ENCODE peak calls at places on chromosomes 6 and 20, in ten cellular contexts. One of them, this sample, is unnamed.

GRCh38 chr20:56003966-56004365 is 1.4 kb downstream of the CBLN4 start:
- DNase-seq in CD8-positive, alpha-beta T cell: no peak
- DNase-seq in HFF-Myc: no peak
- DNase-seq in activated CD4-positive, CD25-positive, alpha-beta regulatory T cell: no peak
- DNase-seq in mesothelial cell of epicardium: no peak
- DNase-seq in RWPE1: peak; percentile 38
- DNase-seq in NCI-H460: no peak
- DNase-seq in substantia nigra: no peak
- DNase-seq in stimulated activated CD8-positive, alpha-beta memory T cell treated with anti-CD3 and anti-CD28 coated beads, Interleukin-4, amount 100 ng/mL, for 24 hours: no peak
- DNase-seq in anterior cingulate cortex: no peak
- DNase-seq in this sample: no peak

GRCh38 chr20:4021905-4022304 is 6.5 kb upstream of the RNF24 start:
- DNase-seq in CD8-positive, alpha-beta T cell: no peak
- DNase-seq in HFF-Myc: no peak
- DNase-seq in activated CD4-positive, CD25-positive, alpha-beta regulatory T cell: no peak
- DNase-seq in mesothelial cell of epicardium: no peak
- DNase-seq in RWPE1: no peak
- DNase-seq in NCI-H460: no peak
- DNase-seq in substantia nigra: no peak
- DNase-seq in stimulated activated CD8-positive, alpha-beta memory T cell treated with anti-CD3 and anti-CD28 coated beads, Interleukin-4, amount 100 ng/mL, for 24 hours: no peak
- DNase-seq in anterior cingulate cortex: no peak
- DNase-seq in this sample: no peak

GRCh38 chr6:125816828-125817280 is 26.1 kb downstream of the NCOA7 start:
- DNase-seq in CD8-positive, alpha-beta T cell: no peak
- DNase-seq in HFF-Myc: no peak
- DNase-seq in activated CD4-positive, CD25-positive, alpha-beta regulatory T cell: no peak
- DNase-seq in mesothelial cell of epicardium: no peak
- DNase-seq in RWPE1: no peak
- DNase-seq in NCI-H460: no peak
- DNase-seq in substantia nigra: no peak
- DNase-seq in stimulated activated CD8-positive, alpha-beta memory T cell treated with anti-CD3 and anti-CD28 coated beads, Interleukin-4, amount 100 ng/mL, for 24 hours: no peak
- DNase-seq in anterior cingulate cortex: no peak
- DNase-seq in this sample: no peak

GRCh38 chr6:162543221-162543620 is 184.3 kb downstream of the PRKN start:
- DNase-seq in CD8-positive, alpha-beta T cell: no peak
- DNase-seq in HFF-Myc: no peak
- DNase-seq in activated CD4-positive, CD25-positive, alpha-beta regulatory T cell: no peak
- DNase-seq in mesothelial cell of epicardium: no peak
- DNase-seq in RWPE1: no peak
- DNase-seq in NCI-H460: no peak
- DNase-seq in substantia nigra: no peak
- DNase-seq in stimulated activated CD8-positive, alpha-beta memory T cell treated with anti-CD3 and anti-CD28 coated beads, Interleukin-4, amount 100 ng/mL, for 24 hours: no peak
- DNase-seq in anterior cingulate cortex: no peak
- DNase-seq in this sample: no peak

GRCh38 chr6:99338188-99338587 is 11.3 kb downstream of the FAXC start:
- DNase-seq in CD8-positive, alpha-beta T cell: no peak
- DNase-seq in HFF-Myc: no peak
- DNase-seq in activated CD4-positive, CD25-positive, alpha-beta regulatory T cell: no peak
- DNase-seq in mesothelial cell of epicardium: no peak
- DNase-seq in RWPE1: no peak
- DNase-seq in NCI-H460: no peak
- DNase-seq in substantia nigra: no peak
- DNase-seq in stimulated activated CD8-positive, alpha-beta memory T cell treated with anti-CD3 and anti-CD28 coated beads, Interleukin-4, amount 100 ng/mL, for 24 hours: no peak
- DNase-seq in anterior cingulate cortex: no peak
- DNase-seq in this sample: no peak

GRCh38 chr20:25223179-25223661 is 24.7 kb upstream of the PYGB start:
- DNase-seq in CD8-positive, alpha-beta T cell: no peak
- DNase-seq in HFF-Myc: peak; percentile 92
- DNase-seq in activated CD4-positive, CD25-positive, alpha-beta regulatory T cell: no peak
- DNase-seq in mesothelial cell of epicardium: no peak
- DNase-seq in RWPE1: peak; percentile 96
- DNase-seq in NCI-H460: peak; percentile 66
- DNase-seq in substantia nigra: no peak
- DNase-seq in stimulated activated CD8-positive, alpha-beta memory T cell treated with anti-CD3 and anti-CD28 coated beads, Interleukin-4, amount 100 ng/mL, for 24 hours: peak; percentile 19
- DNase-seq in anterior cingulate cortex: no peak
- DNase-seq in this sample: no peak

GRCh38 chr20:20237093-20237959 is 130.6 kb upstream of the INSM1 start:
- DNase-seq in CD8-positive, alpha-beta T cell: peak; percentile 20
- DNase-seq in HFF-Myc: no peak
- DNase-seq in activated CD4-positive, CD25-positive, alpha-beta regulatory T cell: no peak
- DNase-seq in mesothelial cell of epicardium: peak; percentile 45
- DNase-seq in RWPE1: peak; percentile 69
- DNase-seq in NCI-H460: peak; percentile 60
- DNase-seq in substantia nigra: no peak
- DNase-seq in stimulated activated CD8-positive, alpha-beta memory T cell treated with anti-CD3 and anti-CD28 coated beads, Interleukin-4, amount 100 ng/mL, for 24 hours: no peak
- DNase-seq in anterior cingulate cortex: no peak
- DNase-seq in this sample: peak; percentile 73

GRCh38 chr6:152173957-152174356 is 366.5 kb downstream of the ESR1 start:
- DNase-seq in CD8-positive, alpha-beta T cell: no peak
- DNase-seq in HFF-Myc: no peak
- DNase-seq in activated CD4-positive, CD25-positive, alpha-beta regulatory T cell: no peak
- DNase-seq in mesothelial cell of epicardium: no peak
- DNase-seq in RWPE1: peak; percentile 28
- DNase-seq in NCI-H460: no peak
- DNase-seq in substantia nigra: no peak
- DNase-seq in stimulated activated CD8-positive, alpha-beta memory T cell treated with anti-CD3 and anti-CD28 coated beads, Interleukin-4, amount 100 ng/mL, for 24 hours: no peak
- DNase-seq in anterior cingulate cortex: no peak
- DNase-seq in this sample: no peak

GRCh38 chr6:130932956-130933355 is 105.8 kb downstream of the SMLR1 start:
- DNase-seq in CD8-positive, alpha-beta T cell: no peak
- DNase-seq in HFF-Myc: no peak
- DNase-seq in activated CD4-positive, CD25-positive, alpha-beta regulatory T cell: no peak
- DNase-seq in mesothelial cell of epicardium: no peak
- DNase-seq in RWPE1: no peak
- DNase-seq in NCI-H460: no peak
- DNase-seq in substantia nigra: no peak
- DNase-seq in stimulated activated CD8-positive, alpha-beta memory T cell treated with anti-CD3 and anti-CD28 coated beads, Interleukin-4, amount 100 ng/mL, for 24 hours: no peak
- DNase-seq in anterior cingulate cortex: no peak
- DNase-seq in this sample: no peak

GRCh38 chr20:58072695-58073671 is 155.5 kb downstream of the ANKRD60 start:
- DNase-seq in CD8-positive, alpha-beta T cell: no peak
- DNase-seq in HFF-Myc: no peak
- DNase-seq in activated CD4-positive, CD25-positive, alpha-beta regulatory T cell: no peak
- DNase-seq in mesothelial cell of epicardium: no peak
- DNase-seq in RWPE1: no peak
- DNase-seq in NCI-H460: no peak
- DNase-seq in substantia nigra: no peak
- DNase-seq in stimulated activated CD8-positive, alpha-beta memory T cell treated with anti-CD3 and anti-CD28 coated beads, Interleukin-4, amount 100 ng/mL, for 24 hours: no peak
- DNase-seq in anterior cingulate cortex: no peak
- DNase-seq in this sample: no peak

GRCh38 chr6:15109338-15110090 is 136.4 kb upstream of the JARID2 start:
- DNase-seq in CD8-positive, alpha-beta T cell: no peak
- DNase-seq in HFF-Myc: no peak
- DNase-seq in activated CD4-positive, CD25-positive, alpha-beta regulatory T cell: no peak
- DNase-seq in mesothelial cell of epicardium: no peak
- DNase-seq in RWPE1: no peak
- DNase-seq in NCI-H460: no peak
- DNase-seq in substantia nigra: no peak
- DNase-seq in stimulated activated CD8-positive, alpha-beta memory T cell treated with anti-CD3 and anti-CD28 coated beads, Interleukin-4, amount 100 ng/mL, for 24 hours: no peak
- DNase-seq in anterior cingulate cortex: no peak
- DNase-seq in this sample: no peak

GRCh38 chr20:23086056-23086551 is at the start of gene CD93:
- DNase-seq in CD8-positive, alpha-beta T cell: no peak
- DNase-seq in HFF-Myc: no peak
- DNase-seq in activated CD4-positive, CD25-positive, alpha-beta regulatory T cell: no peak
- DNase-seq in mesothelial cell of epicardium: no peak
- DNase-seq in RWPE1: no peak
- DNase-seq in NCI-H460: no peak
- DNase-seq in substantia nigra: no peak
- DNase-seq in stimulated activated CD8-positive, alpha-beta memory T cell treated with anti-CD3 and anti-CD28 coated beads, Interleukin-4, amount 100 ng/mL, for 24 hours: no peak
- DNase-seq in anterior cingulate cortex: no peak
- DNase-seq in this sample: peak; percentile 44

GRCh38 chr20:47676219-47676721 is 109.0 kb downstream of the SULF2 start:
- DNase-seq in CD8-positive, alpha-beta T cell: no peak
- DNase-seq in HFF-Myc: no peak
- DNase-seq in activated CD4-positive, CD25-positive, alpha-beta regulatory T cell: no peak
- DNase-seq in mesothelial cell of epicardium: no peak
- DNase-seq in RWPE1: no peak
- DNase-seq in NCI-H460: no peak
- DNase-seq in substantia nigra: no peak
- DNase-seq in stimulated activated CD8-positive, alpha-beta memory T cell treated with anti-CD3 and anti-CD28 coated beads, Interleukin-4, amount 100 ng/mL, for 24 hours: no peak
- DNase-seq in anterior cingulate cortex: no peak
- DNase-seq in this sample: no peak

GRCh38 chr6:12047792-12048432 is 35.8 kb downstream of the HIVEP1 start:
- DNase-seq in CD8-positive, alpha-beta T cell: no peak
- DNase-seq in HFF-Myc: no peak
- DNase-seq in activated CD4-positive, CD25-positive, alpha-beta regulatory T cell: no peak
- DNase-seq in mesothelial cell of epicardium: no peak
- DNase-seq in RWPE1: no peak
- DNase-seq in NCI-H460: no peak
- DNase-seq in substantia nigra: no peak
- DNase-seq in stimulated activated CD8-positive, alpha-beta memory T cell treated with anti-CD3 and anti-CD28 coated beads, Interleukin-4, amount 100 ng/mL, for 24 hours: no peak
- DNase-seq in anterior cingulate cortex: no peak
- DNase-seq in this sample: no peak

GRCh38 chr6:127608554-127609270 is 31.7 kb downstream of the C6orf58 start:
- DNase-seq in CD8-positive, alpha-beta T cell: no peak
- DNase-seq in HFF-Myc: no peak
- DNase-seq in activated CD4-positive, CD25-positive, alpha-beta regulatory T cell: no peak
- DNase-seq in mesothelial cell of epicardium: no peak
- DNase-seq in RWPE1: no peak
- DNase-seq in NCI-H460: no peak
- DNase-seq in substantia nigra: no peak
- DNase-seq in stimulated activated CD8-positive, alpha-beta memory T cell treated with anti-CD3 and anti-CD28 coated beads, Interleukin-4, amount 100 ng/mL, for 24 hours: no peak
- DNase-seq in anterior cingulate cortex: no peak
- DNase-seq in this sample: no peak

GRCh38 chr20:53001502-53002301 is 29.5 kb downstream of the TSHZ2 start:
- DNase-seq in CD8-positive, alpha-beta T cell: peak; percentile 3
- DNase-seq in HFF-Myc: no peak
- DNase-seq in activated CD4-positive, CD25-positive, alpha-beta regulatory T cell: no peak
- DNase-seq in mesothelial cell of epicardium: no peak
- DNase-seq in RWPE1: no peak
- DNase-seq in NCI-H460: no peak
- DNase-seq in substantia nigra: no peak
- DNase-seq in stimulated activated CD8-positive, alpha-beta memory T cell treated with anti-CD3 and anti-CD28 coated beads, Interleukin-4, amount 100 ng/mL, for 24 hours: no peak
- DNase-seq in anterior cingulate cortex: no peak
- DNase-seq in this sample: peak; percentile 26

GRCh38 chr6:110331816-110332215 is 26.3 kb downstream of the METTL24 start:
- DNase-seq in CD8-positive, alpha-beta T cell: no peak
- DNase-seq in HFF-Myc: no peak
- DNase-seq in activated CD4-positive, CD25-positive, alpha-beta regulatory T cell: no peak
- DNase-seq in mesothelial cell of epicardium: no peak
- DNase-seq in RWPE1: no peak
- DNase-seq in NCI-H460: no peak
- DNase-seq in substantia nigra: no peak
- DNase-seq in stimulated activated CD8-positive, alpha-beta memory T cell treated with anti-CD3 and anti-CD28 coated beads, Interleukin-4, amount 100 ng/mL, for 24 hours: no peak
- DNase-seq in anterior cingulate cortex: no peak
- DNase-seq in this sample: no peak

GRCh38 chr6:26400626-26401025 is 1.4 kb upstream of the BTN3A1 start:
- DNase-seq in CD8-positive, alpha-beta T cell: no peak
- DNase-seq in HFF-Myc: no peak
- DNase-seq in activated CD4-positive, CD25-positive, alpha-beta regulatory T cell: no peak
- DNase-seq in mesothelial cell of epicardium: no peak
- DNase-seq in RWPE1: no peak
- DNase-seq in NCI-H460: no peak
- DNase-seq in substantia nigra: no peak
- DNase-seq in stimulated activated CD8-positive, alpha-beta memory T cell treated with anti-CD3 and anti-CD28 coated beads, Interleukin-4, amount 100 ng/mL, for 24 hours: no peak
- DNase-seq in anterior cingulate cortex: no peak
- DNase-seq in this sample: no peak

GRCh38 chr20:62358171-62358719 is 8.9 kb downstream of the LAMA5 start:
- DNase-seq in CD8-positive, alpha-beta T cell: no peak
- DNase-seq in HFF-Myc: no peak
- DNase-seq in activated CD4-positive, CD25-positive, alpha-beta regulatory T cell: no peak
- DNase-seq in mesothelial cell of epicardium: no peak
- DNase-seq in RWPE1: no peak
- DNase-seq in NCI-H460: no peak
- DNase-seq in substantia nigra: peak; percentile 54
- DNase-seq in stimulated activated CD8-positive, alpha-beta memory T cell treated with anti-CD3 and anti-CD28 coated beads, Interleukin-4, amount 100 ng/mL, for 24 hours: no peak
- DNase-seq in anterior cingulate cortex: no peak
- DNase-seq in this sample: no peak

GRCh38 chr6:25392372-25392771 is 113.2 kb downstream of the CARMIL1 start:
- DNase-seq in CD8-positive, alpha-beta T cell: no peak
- DNase-seq in HFF-Myc: no peak
- DNase-seq in activated CD4-positive, CD25-positive, alpha-beta regulatory T cell: no peak
- DNase-seq in mesothelial cell of epicardium: no peak
- DNase-seq in RWPE1: no peak
- DNase-seq in NCI-H460: no peak
- DNase-seq in substantia nigra: no peak
- DNase-seq in stimulated activated CD8-positive, alpha-beta memory T cell treated with anti-CD3 and anti-CD28 coated beads, Interleukin-4, amount 100 ng/mL, for 24 hours: no peak
- DNase-seq in anterior cingulate cortex: no peak
- DNase-seq in this sample: no peak

GRCh38 chr6:139133272-139133671 is 1.6 kb upstream of the HECA start:
- DNase-seq in CD8-positive, alpha-beta T cell: no peak
- DNase-seq in HFF-Myc: no peak
- DNase-seq in activated CD4-positive, CD25-positive, alpha-beta regulatory T cell: no peak
- DNase-seq in mesothelial cell of epicardium: no peak
- DNase-seq in RWPE1: no peak
- DNase-seq in NCI-H460: no peak
- DNase-seq in substantia nigra: no peak
- DNase-seq in stimulated activated CD8-positive, alpha-beta memory T cell treated with anti-CD3 and anti-CD28 coated beads, Interleukin-4, amount 100 ng/mL, for 24 hours: no peak
- DNase-seq in anterior cingulate cortex: no peak
- DNase-seq in this sample: no peak

GRCh38 chr6:48859562-48859961 is 603.5 kb downstream of the MMUT start:
- DNase-seq in CD8-positive, alpha-beta T cell: no peak
- DNase-seq in HFF-Myc: no peak
- DNase-seq in activated CD4-positive, CD25-positive, alpha-beta regulatory T cell: no peak
- DNase-seq in mesothelial cell of epicardium: no peak
- DNase-seq in RWPE1: no peak
- DNase-seq in NCI-H460: no peak
- DNase-seq in substantia nigra: no peak
- DNase-seq in stimulated activated CD8-positive, alpha-beta memory T cell treated with anti-CD3 and anti-CD28 coated beads, Interleukin-4, amount 100 ng/mL, for 24 hours: no peak
- DNase-seq in anterior cingulate cortex: no peak
- DNase-seq in this sample: no peak

GRCh38 chr20:49754596-49754995 is 40.9 kb upstream of the B4GALT5 start:
- DNase-seq in CD8-positive, alpha-beta T cell: no peak
- DNase-seq in HFF-Myc: no peak
- DNase-seq in activated CD4-positive, CD25-positive, alpha-beta regulatory T cell: no peak
- DNase-seq in mesothelial cell of epicardium: no peak
- DNase-seq in RWPE1: no peak
- DNase-seq in NCI-H460: no peak
- DNase-seq in substantia nigra: no peak
- DNase-seq in stimulated activated CD8-positive, alpha-beta memory T cell treated with anti-CD3 and anti-CD28 coated beads, Interleukin-4, amount 100 ng/mL, for 24 hours: no peak
- DNase-seq in anterior cingulate cortex: no peak
- DNase-seq in this sample: no peak

GRCh38 chr6:161744211-161745067 is 470.6 kb upstream of the AGPAT4 start:
- DNase-seq in CD8-positive, alpha-beta T cell: no peak
- DNase-seq in HFF-Myc: no peak
- DNase-seq in activated CD4-positive, CD25-positive, alpha-beta regulatory T cell: no peak
- DNase-seq in mesothelial cell of epicardium: no peak
- DNase-seq in RWPE1: no peak
- DNase-seq in NCI-H460: no peak
- DNase-seq in substantia nigra: no peak
- DNase-seq in stimulated activated CD8-positive, alpha-beta memory T cell treated with anti-CD3 and anti-CD28 coated beads, Interleukin-4, amount 100 ng/mL, for 24 hours: no peak
- DNase-seq in anterior cingulate cortex: no peak
- DNase-seq in this sample: no peak

GRCh38 chr20:33647603-33648395 is 14.3 kb upstream of the C20orf144 start:
- DNase-seq in CD8-positive, alpha-beta T cell: no peak
- DNase-seq in HFF-Myc: no peak
- DNase-seq in activated CD4-positive, CD25-positive, alpha-beta regulatory T cell: no peak
- DNase-seq in mesothelial cell of epicardium: no peak
- DNase-seq in RWPE1: no peak
- DNase-seq in NCI-H460: no peak
- DNase-seq in substantia nigra: no peak
- DNase-seq in stimulated activated CD8-positive, alpha-beta memory T cell treated with anti-CD3 and anti-CD28 coated beads, Interleukin-4, amount 100 ng/mL, for 24 hours: no peak
- DNase-seq in anterior cingulate cortex: no peak
- DNase-seq in this sample: peak; percentile 69

GRCh38 chr6:136723780-136724179 is 68.5 kb downstream of the MAP3K5 start:
- DNase-seq in CD8-positive, alpha-beta T cell: peak; percentile 32
- DNase-seq in HFF-Myc: no peak
- DNase-seq in activated CD4-positive, CD25-positive, alpha-beta regulatory T cell: no peak
- DNase-seq in mesothelial cell of epicardium: no peak
- DNase-seq in RWPE1: no peak
- DNase-seq in NCI-H460: no peak
- DNase-seq in substantia nigra: no peak
- DNase-seq in stimulated activated CD8-positive, alpha-beta memory T cell treated with anti-CD3 and anti-CD28 coated beads, Interleukin-4, amount 100 ng/mL, for 24 hours: peak; percentile 22
- DNase-seq in anterior cingulate cortex: no peak
- DNase-seq in this sample: no peak

GRCh38 chr6:5956939-5957338 is 49.8 kb downstream of the NRN1 start:
- DNase-seq in CD8-positive, alpha-beta T cell: no peak
- DNase-seq in HFF-Myc: no peak
- DNase-seq in activated CD4-positive, CD25-positive, alpha-beta regulatory T cell: no peak
- DNase-seq in mesothelial cell of epicardium: no peak
- DNase-seq in RWPE1: no peak
- DNase-seq in NCI-H460: no peak
- DNase-seq in substantia nigra: no peak
- DNase-seq in stimulated activated CD8-positive, alpha-beta memory T cell treated with anti-CD3 and anti-CD28 coated beads, Interleukin-4, amount 100 ng/mL, for 24 hours: no peak
- DNase-seq in anterior cingulate cortex: no peak
- DNase-seq in this sample: no peak